ENCODE peak calls at places on chromosomes 11 and 22, in seven cellular contexts. C is activated effector memory CD4-positive, alpha-beta T cell treated with Interleukin-2 at 50 U/mL for 16 hours; Q is bronchial epithelial cell; R is NCI-H2029; Z is stimulated activated CD4-positive, alpha-beta T cell treated with anti-CD3 and anti-CD28 coated beads, Interleukin-2, amount 100 ng/mL, for 48 hours; I is OCI-M1; S is ureter. L is an unnamed sample.

GRCh38 chr11:121494355-121495099 is 41.8 kb upstream of the SORL1-AS1 start:
- DNase-seq in C (no peak), Q (peak; percentile 34), R (no peak), Z (peak; percentile 28), I (peak; percentile 82), S (no peak), L (peak; percentile 40)

GRCh38 chr11:65503606-65503922 is 4.7 kb downstream of the MALAT1 start:
- DNase-seq in C (no peak), Q (no peak), R (no peak), Z (no peak), I (no peak), S (no peak), L (no peak)

GRCh38 chr11:121328213-121328966 is 35.8 kb downstream of the SC5D start:
- DNase-seq in C (peak; percentile 36), Q (no peak), R (no peak), Z (no peak), I (no peak), S (no peak), L (no peak)

GRCh38 chr11:35549787-35550186 is 24.4 kb upstream of the PAMR1 start:
- DNase-seq in C (no peak), Q (peak; percentile 93), R (no peak), Z (no peak), I (no peak), S (no peak), L (no peak)

GRCh38 chr11:132607575-132607974 is 924.7 kb downstream of the OPCML start:
- DNase-seq in C (no peak), Q (no peak), R (no peak), Z (no peak), I (peak; percentile 12), S (no peak), L (no peak)

GRCh38 chr11:76656571-76657081 is 13.9 kb downstream of the LRRC32 start:
- DNase-seq in C (no peak), Q (no peak), R (no peak), Z (no peak), I (no peak), S (no peak), L (peak; percentile 18)

GRCh38 chr11:76662656-76663460 is 7.7 kb downstream of the LRRC32 start:
- DNase-seq in C (no peak), Q (no peak), R (no peak), Z (no peak), I (no peak), S (no peak), L (no peak)

GRCh38 chr11:102216433-102217163 is 100.7 kb upstream of the BIRC3 start:
- DNase-seq in C (no peak), Q (no peak), R (no peak), Z (no peak), I (no peak), S (no peak), L (no peak)

GRCh38 chr11:126257764-126258163 is 10.9 kb downstream of the SRPRA start:
- DNase-seq in C (no peak), Q (no peak), R (no peak), Z (no peak), I (no peak), S (no peak), L (no peak)

GRCh38 chr11:57634311-57634710 is 15.4 kb downstream of the YPEL4 start:
- DNase-seq in C (no peak), Q (no peak), R (no peak), Z (no peak), I (no peak), S (no peak), L (no peak)

GRCh38 chr11:33942954-33943353 is 51.1 kb upstream of the LMO2 start:
- DNase-seq in C (no peak), Q (peak; percentile 35), R (no peak), Z (no peak), I (peak; percentile 25), S (no peak), L (peak; percentile 5)

GRCh38 chr22:19721486-19722172 is 1.7 kb upstream of the GP1BB start:
- DNase-seq in C (no peak), Q (no peak), R (no peak), Z (no peak), I (no peak), S (no peak), L (no peak)

GRCh38 chr11:26040339-26040738 is 291.6 kb upstream of the ANO3 start:
- DNase-seq in C (no peak), Q (no peak), R (no peak), Z (no peak), I (no peak), S (no peak), L (no peak)

GRCh38 chr11:102986815-102987214 is 31.3 kb upstream of the MMP13 start:
- DNase-seq in C (no peak), Q (peak; percentile 84), R (no peak), Z (no peak), I (no peak), S (no peak), L (no peak)

GRCh38 chr11:10058356-10058755 is 235.7 kb downstream of the SBF2 start:
- DNase-seq in C (no peak), Q (peak; percentile 21), R (no peak), Z (no peak), I (no peak), S (no peak), L (no peak)

GRCh38 chr11:57496109-57496820 is 19.2 kb downstream of the SLC43A1 start:
- DNase-seq in C (no peak), Q (no peak), R (no peak), Z (no peak), I (no peak), S (no peak), L (no peak)

GRCh38 chr11:63099555-63099954 is 44.5 kb downstream of the SLC22A24 start:
- DNase-seq in C (no peak), Q (no peak), R (no peak), Z (no peak), I (no peak), S (no peak), L (no peak)

GRCh38 chr11:94602430-94603372 is 35.5 kb downstream of the PIWIL4 start:
- DNase-seq in C (no peak), Q (peak; percentile 85), R (peak; percentile 2), Z (peak; percentile 3), I (peak; percentile 50), S (no peak), L (no peak)

GRCh38 chr11:64599698-64600211 is 8.7 kb downstream of the SLC22A12 start:
- DNase-seq in C (no peak), Q (no peak), R (no peak), Z (no peak), I (no peak), S (no peak), L (no peak)

GRCh38 chr11:110955797-110956196 is 243.6 kb upstream of the ARHGAP20 start:
- DNase-seq in C (no peak), Q (no peak), R (no peak), Z (no peak), I (peak; percentile 30), S (no peak), L (no peak)

GRCh38 chr11:112289588-112290461 is 29.2 kb upstream of the PLET1 start:
- DNase-seq in C (peak; percentile 86), Q (peak; percentile 37), R (peak; percentile 40), Z (peak; percentile 74), I (peak; percentile 92), S (peak; percentile 82), L (peak; percentile 61)